ENCODE peak calls at places on chromosomes 4 and X, in nine cellular contexts. P is testis; S is CD8-positive, alpha-beta T cell; U is lower lobe of right lung; B is psoas muscle; T is PC-3; I is PC-9; D is fibroblast of lung; X is heart right ventricle. J is an unnamed sample.
A peak's percentile ranks its signal among the peaks of the same experiment; 100 is the strongest.

GRCh38 chr4:37599092-37599800 is 86.9 kb downstream of the RELL1 start:
- DNase-seq in P (no peak), S (no peak), U (no peak), B (no peak), T (no peak), I (no peak), D (no peak), X (no peak), J (no peak)

GRCh38 chrX:154312116-154312515 is 16.5 kb downstream of the TKTL1 start:
- DNase-seq in P (no peak), S (no peak), U (no peak), B (no peak), T (no peak), I (no peak), D (no peak), X (no peak), J (no peak)

GRCh38 chr4:176539091-176539784 is 219.5 kb downstream of the SPCS3 start:
- DNase-seq in P (no peak), S (no peak), U (no peak), B (no peak), T (no peak), I (no peak), D (no peak), X (no peak), J (no peak)

GRCh38 chrX:46777971-46778810 is 19.3 kb upstream of the SLC9A7 start:
- DNase-seq in P (peak; percentile 13), S (no peak), U (no peak), B (no peak), T (peak; percentile 49), I (peak; percentile 54), D (peak; percentile 67), X (no peak), J (no peak)

GRCh38 chr4:30903493-30903892 is 183.3 kb downstream of the PCDH7 start:
- DNase-seq in P (no peak), S (no peak), U (no peak), B (no peak), T (peak; percentile 12), I (peak; percentile 36), D (peak; percentile 58), X (no peak), J (no peak)

GRCh38 chrX:77493677-77494553 is 46.7 kb downstream of the FGF16 start:
- DNase-seq in P (no peak), S (no peak), U (no peak), B (no peak), T (peak; percentile 66), I (no peak), D (peak; percentile 82), X (no peak), J (no peak)

GRCh38 chr4:61401771-61402170 is 201.6 kb downstream of the ADGRL3 start:
- DNase-seq in P (no peak), S (no peak), U (no peak), B (no peak), T (peak; percentile 78), I (no peak), D (no peak), X (no peak), J (no peak)

GRCh38 chr4:48778431-48779094 is 1.5 kb downstream of the FRYL start:
- DNase-seq in P (no peak), S (no peak), U (no peak), B (no peak), T (peak; percentile 21), I (peak; percentile 77), D (peak; percentile 66), X (no peak), J (no peak)

GRCh38 chr4:7171191-7171900 is 21.0 kb upstream of the SORCS2 start:
- DNase-seq in P (no peak), S (no peak), U (no peak), B (no peak), T (no peak), I (no peak), D (peak; percentile 41), X (no peak), J (no peak)

GRCh38 chrX:18885317-18886004 is 98.5 kb downstream of the PHKA2 start:
- DNase-seq in P (no peak), S (no peak), U (no peak), B (no peak), T (no peak), I (no peak), D (peak; percentile 45), X (no peak), J (no peak)

GRCh38 chr4:88526221-88526815 is 2.7 kb upstream of the PYURF start:
- DNase-seq in P (no peak), S (no peak), U (no peak), B (no peak), T (peak; percentile 53), I (peak; percentile 53), D (peak; percentile 14), X (no peak), J (no peak)

GRCh38 chrX:54042609-54043010 is 1.7 kb downstream of the PHF8 start:
- DNase-seq in P (peak; percentile 54), S (peak; percentile 54), U (peak; percentile 45), B (peak; percentile 40), T (peak; percentile 67), I (peak; percentile 43), D (peak; percentile 64), X (peak; percentile 19), J (no peak)

GRCh38 chrX:30373479-30373878 is 64.3 kb upstream of the NR0B1 start:
- DNase-seq in P (no peak), S (no peak), U (no peak), B (no peak), T (no peak), I (no peak), D (no peak), X (no peak), J (no peak)

DNA sequence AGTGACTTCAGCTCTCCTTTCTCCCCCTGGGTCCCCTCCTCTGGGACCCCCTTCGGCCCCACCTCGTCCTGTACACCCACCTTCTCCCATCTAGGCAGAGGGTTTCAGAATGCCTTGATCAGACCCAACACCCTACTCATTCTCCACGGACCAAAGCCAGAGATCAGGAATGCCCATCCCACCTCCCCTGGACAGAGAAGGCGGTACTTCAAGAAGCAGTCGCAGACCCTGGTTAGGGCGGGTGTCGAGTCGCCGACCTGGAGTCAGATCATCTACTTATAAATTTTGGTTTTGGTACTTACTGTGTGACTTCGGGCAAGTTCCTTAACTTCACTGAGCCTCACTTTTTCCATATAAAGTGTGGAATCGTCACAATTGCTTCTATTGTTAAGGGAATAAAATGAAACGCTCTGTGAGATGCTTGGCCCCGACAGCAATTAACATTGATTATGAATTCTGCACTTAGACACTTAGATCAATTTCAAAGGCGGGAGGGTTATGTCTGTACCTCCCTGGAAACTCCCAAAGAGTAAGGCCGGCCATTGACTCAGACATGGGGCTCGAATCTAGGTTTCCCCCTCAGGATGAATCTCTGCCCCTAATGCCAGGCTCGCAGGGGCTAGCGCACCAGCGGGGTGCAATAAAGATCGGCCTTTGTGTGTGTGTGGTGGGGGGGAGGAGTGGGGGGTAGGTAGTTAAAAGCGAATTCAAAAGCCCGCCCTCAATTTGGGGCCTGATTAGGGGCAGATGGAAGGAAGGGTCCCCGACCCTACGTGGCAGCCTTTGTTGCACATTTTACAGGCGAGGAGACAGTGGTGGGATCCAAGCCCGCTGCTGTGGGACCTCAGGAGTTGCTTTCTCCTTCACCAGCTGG is 9.3 kb downstream of the MSX1 start:
- DNase-seq in P (no peak), S (no peak), U (no peak), B (no peak), T (no peak), I (no peak), D (no peak), X (no peak), J (no peak)
- H3K27me3 ChIP-seq in P (no peaks in the 10 kb centered on the region), S (peaks cover 36% of the 10 kb centered on the region), U (peaks cover 99% of the 10 kb centered on the region), B (peaks cover 76% of the 10 kb centered on the region), T (peaks cover 60% of the 10 kb centered on the region), I (peaks cover 44% of the 10 kb centered on the region), D (peaks cover 82% of the 10 kb centered on the region), X (peaks cover 100% of the 10 kb centered on the region), J (peaks cover 57% of the 10 kb centered on the region)

GRCh38 chr4:1715002-1715761 is 3.1 kb upstream of the SLBP start:
- DNase-seq in P (no peak), S (no peak), U (no peak), B (no peak), T (no peak), I (no peak), D (no peak), X (no peak), J (no peak)
- H3K4me3 ChIP-seq in P (no peak overlapping the region), S (no peak overlapping the region), U (no peak overlapping the region), B (no peak overlapping the region), T (peak overlapping the region; percentile 96), I (no peak overlapping the region), D (no peak overlapping the region), X (no peak overlapping the region), J (no peak overlapping the region)

GRCh38 chr4:44662623-44663006 is 11.2 kb upstream of the YIPF7 start:
- DNase-seq in P (no peak), S (no peak), U (no peak), B (no peak), T (no peak), I (no peak), D (no peak), X (no peak), J (no peak)

GRCh38 chr4:44660396-44660795 is 9.0 kb upstream of the YIPF7 start:
- DNase-seq in P (no peak), S (no peak), U (no peak), B (no peak), T (peak; percentile 23), I (no peak), D (no peak), X (no peak), J (no peak)

GRCh38 chr4:44663539-44664263 is 12.3 kb upstream of the YIPF7 start:
- DNase-seq in P (no peak), S (no peak), U (no peak), B (no peak), T (no peak), I (no peak), D (no peak), X (no peak), J (no peak)

DNA sequence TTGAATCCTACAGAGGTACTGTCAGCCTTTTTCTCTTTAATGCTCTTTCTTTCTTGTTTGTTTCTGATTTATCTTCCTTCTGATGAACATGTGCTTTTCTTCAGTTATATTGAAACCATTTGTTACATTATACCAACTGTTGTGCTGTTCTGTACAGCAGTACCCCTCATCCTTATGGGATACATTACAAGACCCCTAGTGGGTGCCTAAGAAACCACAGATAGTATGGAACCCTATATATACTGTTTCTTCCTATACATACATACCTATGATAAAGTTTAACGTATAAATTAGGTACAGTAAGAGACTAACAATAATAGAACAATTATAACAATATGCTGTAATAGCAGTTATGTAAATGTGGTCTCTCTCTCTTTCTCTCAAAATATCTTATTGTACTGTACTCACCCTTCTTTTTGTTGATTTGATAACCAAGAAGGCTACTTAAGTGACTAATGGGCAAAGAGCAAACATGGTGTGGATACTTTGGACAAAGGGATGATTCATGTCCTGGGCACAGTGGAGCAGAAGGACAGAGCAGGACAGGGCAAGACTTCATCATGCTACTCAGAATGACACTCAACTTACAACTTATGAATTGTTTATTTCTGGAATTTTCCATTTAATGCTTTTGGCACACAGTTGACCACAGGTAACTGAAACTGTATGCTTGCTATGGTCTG is 10.7 kb upstream of the YIPF7 start:
- DNase-seq in P (no peak), S (no peak), U (no peak), B (no peak), T (peak; percentile 71), I (no peak), D (no peak), X (no peak), J (no peak)
- TF ChIP-seq CTCF in P (no peak), S (no peak), U (no peak), B (no peak), T (no peak), I (no peak), D (no peak), X (no peak), J (no peak)

DNA sequence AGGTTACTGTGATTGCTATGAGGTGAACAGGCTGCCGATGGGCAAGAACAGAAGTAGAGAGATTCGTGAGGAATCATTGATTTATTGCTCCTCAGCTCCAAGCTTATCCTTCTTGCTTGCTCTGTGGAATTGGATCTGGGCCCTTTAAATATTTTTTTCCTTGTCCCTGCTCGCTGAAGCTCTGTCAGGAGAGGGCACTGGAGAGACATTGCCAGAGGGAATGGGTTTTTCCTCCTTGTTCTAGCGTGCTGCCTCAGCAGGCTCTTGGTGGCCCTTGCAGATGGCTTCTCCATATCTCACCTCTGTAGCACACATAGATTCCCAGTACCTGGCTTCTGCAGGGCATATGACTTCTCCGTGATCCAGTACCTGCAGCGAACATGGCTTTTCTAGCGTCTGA is 67.4 kb downstream of the CNGA2 start:
- DNase-seq in P (no peak), S (no peak), U (no peak), B (no peak), T (no peak), I (peak; percentile 39), D (no peak), X (no peak), J (no peak)
- H3K27me3 ChIP-seq in P (no peaks in the 10 kb centered on the region), S (no peaks in the 10 kb centered on the region), U (no peaks in the 10 kb centered on the region), B (no peaks in the 10 kb centered on the region), T (no peaks in the 10 kb centered on the region), I (no peaks in the 10 kb centered on the region), D (no peaks in the 10 kb centered on the region), X (no peaks in the 10 kb centered on the region), J (no peaks in the 10 kb centered on the region)